ENCODE peak calls at places on chromosomes 12 and 14, in nine cellular contexts. L, B, R, S, K, U, G, J and C are unnamed samples.

GRCh38 chr14:95025218-95025617 is 132.1 kb downstream of the DICER1 start:
- DNase-seq in L (no peak), B (no peak), R (no peak), S (no peak), K (no peak), U (no peak), G (no peak), J (no peak), C (no peak)

GRCh38 chr12:124457287-124458219 is 109.9 kb downstream of the NCOR2 start:
- DNase-seq in L (no peak), B (peak), R (peak), S (peak), K (no peak), U (peak), G (no peak), J (peak), C (no peak)

GRCh38 chr12:46413368-46413767 is 40.8 kb upstream of the SLC38A2 start:
- DNase-seq in L (no peak), B (no peak), R (no peak), S (no peak), K (no peak), U (no peak), G (no peak), J (no peak), C (no peak)

GRCh38 chr12:62763827-62764226 is 171.1 kb downstream of the PPM1H start:
- DNase-seq in L (no peak), B (no peak), R (no peak), S (no peak), K (no peak), U (no peak), G (no peak), J (no peak), C (no peak)

GRCh38 chr12:122473543-122474323 is 27.0 kb downstream of the ZCCHC8 start:
- DNase-seq in L (no peak), B (no peak), R (no peak), S (peak), K (no peak), U (peak), G (no peak), J (no peak), C (no peak)

GRCh38 chr12:64440100-64440499 is 11.8 kb upstream of the TBK1 start:
- DNase-seq in L (no peak), B (no peak), R (no peak), S (no peak), K (no peak), U (no peak), G (no peak), J (no peak), C (no peak)

GRCh38 chr12:50562485-50563433 is 58.0 kb downstream of the DIP2B start:
- DNase-seq in L (no peak), B (no peak), R (no peak), S (no peak), K (no peak), U (no peak), G (no peak), J (no peak), C (no peak)

GRCh38 chr12:107309020-107309419 is 215.7 kb upstream of the CRY1 start:
- DNase-seq in L (no peak), B (no peak), R (no peak), S (no peak), K (no peak), U (no peak), G (no peak), J (no peak), C (no peak)

GRCh38 chr12:81502912-81503695 is 256.0 kb downstream of the PPFIA2 start:
- DNase-seq in L (no peak), B (peak), R (no peak), S (peak), K (no peak), U (no peak), G (no peak), J (no peak), C (peak)